ENCODE peak calls at places on chromosomes 3 and 15, in six cellular contexts. R is HCT116, J is H1, W is K562, D is A549, B is GM12878. S is an unnamed sample.

GRCh38 chr15:49844390-49844789 is 223.5 kb downstream of the DTWD1 start:
- DNase-seq in R (no peak), J (no peak), W (no peak), D (no peak), B (no peak), S (no peak)

GRCh38 chr15:48963524-48964113 is at the start of gene SHC4:
- DNase-seq in R (no peak), J (no peak), W (peak), D (peak), B (no peak), S (peak)

GRCh38 chr15:79282371-79283251 is at the start of gene ANKRD34C:
- DNase-seq in R (no peak), J (peak), W (no peak), D (no peak), B (no peak), S (no peak)

GRCh38 chr15:38398134-38398533 is 55.8 kb upstream of the FAM98B start:
- DNase-seq in R (peak), J (no peak), W (no peak), D (no peak), B (no peak), S (no peak)

GRCh38 chr3:162842817-162843216 is 1346.2 kb downstream of the OTOL1 start:
- DNase-seq in R (no peak), J (no peak), W (no peak), D (no peak), B (no peak), S (no peak)

GRCh38 chr15:63339836-63340235 is 41.8 kb downstream of the CA12 start:
- DNase-seq in R (no peak), J (no peak), W (no peak), D (no peak), B (no peak), S (no peak)

GRCh38 chr3:117408811-117409210 is 699.2 kb downstream of the TUSC7 start:
- DNase-seq in R (no peak), J (no peak), W (no peak), D (no peak), B (no peak), S (no peak)

GRCh38 chr3:5122741-5123706 is 932 bp downstream of the ARL8B start:
- DNase-seq in R (no peak), J (peak), W (no peak), D (peak), B (no peak), S (peak)

GRCh38 chr15:57146394-57147140 is 228.1 kb downstream of the TCF12 start:
- DNase-seq in R (peak), J (no peak), W (peak), D (peak), B (no peak), S (peak)

GRCh38 chr3:51935886-51936755 is 5.6 kb downstream of the RRP9 start:
- DNase-seq in R (no peak), J (no peak), W (no peak), D (no peak), B (no peak), S (no peak)

GRCh38 chr3:190258634-190259033 is 63.6 kb downstream of the CLDN1 start:
- DNase-seq in R (no peak), J (no peak), W (no peak), D (no peak), B (no peak), S (no peak)

GRCh38 chr3:46935168-46935858 is 41.2 kb downstream of the CCDC12 start:
- DNase-seq in R (peak), J (no peak), W (peak), D (peak), B (no peak), S (peak)

GRCh38 chr15:93034512-93034911 is 54.5 kb downstream of the RGMA start:
- DNase-seq in R (no peak), J (no peak), W (no peak), D (no peak), B (no peak), S (no peak)

GRCh38 chr3:29072626-29073025 is 208.2 kb upstream of the RBMS3 start:
- DNase-seq in R (no peak), J (no peak), W (no peak), D (no peak), B (no peak), S (no peak)

GRCh38 chr15:62297933-62298332 is 132.8 kb upstream of the C2CD4B start:
- DNase-seq in R (no peak), J (no peak), W (no peak), D (no peak), B (no peak), S (no peak)

GRCh38 chr3:152316318-152316717 is 47.6 kb downstream of the MBNL1 start:
- DNase-seq in R (no peak), J (no peak), W (no peak), D (no peak), B (no peak), S (no peak)

GRCh38 chr3:76841750-76842149 is 198.1 kb upstream of the ROBO2 start:
- DNase-seq in R (no peak), J (no peak), W (no peak), D (no peak), B (no peak), S (no peak)

GRCh38 chr3:195806916-195807231 is 4.9 kb downstream of the MUC4 start:
- DNase-seq in R (no peak), J (no peak), W (no peak), D (no peak), B (no peak), S (no peak)

GRCh38 chr15:74133703-74134386 is 3.5 kb downstream of the ISLR2 start:
- DNase-seq in R (no peak), J (peak), W (no peak), D (no peak), B (no peak), S (no peak)

GRCh38 chr3:177928156-177928555 is 608.1 kb upstream of the KCNMB2 start:
- DNase-seq in R (peak), J (no peak), W (no peak), D (peak), B (no peak), S (no peak)

GRCh38 chr3:72722930-72723726 is 125.1 kb downstream of the SHQ1 start:
- DNase-seq in R (no peak), J (peak), W (no peak), D (no peak), B (peak), S (no peak)

GRCh38 chr3:40299721-40300335 is 9.7 kb upstream of the EIF1B start:
- DNase-seq in R (no peak), J (no peak), W (no peak), D (no peak), B (no peak), S (peak)

GRCh38 chr3:54572197-54572895 is 355.5 kb downstream of the LRTM1 start:
- DNase-seq in R (no peak), J (no peak), W (no peak), D (no peak), B (no peak), S (no peak)

GRCh38 chr3:56856686-56857577 is 55.2 kb upstream of the ARHGEF3 start:
- DNase-seq in R (no peak), J (no peak), W (peak), D (no peak), B (no peak), S (no peak)

GRCh38 chr3:73411545-73411944 is 213.2 kb downstream of the PDZRN3 start:
- DNase-seq in R (no peak), J (no peak), W (no peak), D (no peak), B (no peak), S (no peak)

GRCh38 chr3:175187586-175187985 is 328.5 kb downstream of the NAALADL2 start:
- DNase-seq in R (no peak), J (no peak), W (no peak), D (no peak), B (no peak), S (no peak)

GRCh38 chr15:52101542-52102340 is 10.8 kb downstream of the BCL2L10 start:
- DNase-seq in R (no peak), J (no peak), W (no peak), D (no peak), B (peak), S (peak)

GRCh38 chr3:192303235-192303634 is 424.1 kb downstream of the FGF12 start:
- DNase-seq in R (no peak), J (no peak), W (no peak), D (no peak), B (no peak), S (no peak)

GRCh38 chr15:89329329-89330084 is 5.1 kb downstream of the POLG start:
- DNase-seq in R (no peak), J (no peak), W (no peak), D (no peak), B (no peak), S (no peak)

GRCh38 chr3:81829946-81830345 is 68.5 kb upstream of the GBE1 start:
- DNase-seq in R (no peak), J (no peak), W (no peak), D (no peak), B (no peak), S (no peak)

GRCh38 chr3:176275538-176275937 is 921.7 kb downstream of the TBL1XR1 start:
- DNase-seq in R (no peak), J (no peak), W (no peak), D (no peak), B (no peak), S (no peak)

GRCh38 chr15:87710406-87710805 is 546.1 kb downstream of the NTRK3 start:
- DNase-seq in R (no peak), J (no peak), W (no peak), D (no peak), B (no peak), S (no peak)

GRCh38 chr3:66370179-66370578 is 130.6 kb downstream of the LRIG1 start:
- DNase-seq in R (no peak), J (no peak), W (no peak), D (no peak), B (no peak), S (no peak)

GRCh38 chr15:48645558-48646330 is at the start of gene FBN1:
- DNase-seq in R (no peak), J (peak), W (no peak), D (peak), B (peak), S (peak)

GRCh38 chr15:79967331-79968182 is 3.4 kb downstream of the BCL2A1 start:
- DNase-seq in R (no peak), J (no peak), W (no peak), D (no peak), B (no peak), S (no peak)

GRCh38 chr15:69731581-69731980 is 279.0 kb downstream of the RPLP1 start:
- DNase-seq in R (no peak), J (no peak), W (no peak), D (no peak), B (no peak), S (no peak)

GRCh38 chr3:185914911-185915629 is 22.7 kb downstream of the TRA2B start:
- DNase-seq in R (no peak), J (no peak), W (no peak), D (no peak), B (no peak), S (no peak)

GRCh38 chr3:190734490-190734889 is 128.0 kb downstream of the GMNC start:
- DNase-seq in R (no peak), J (no peak), W (no peak), D (no peak), B (no peak), S (no peak)

GRCh38 chr3:116000315-116000714 is 377.0 kb downstream of the GAP43 start:
- DNase-seq in R (peak), J (no peak), W (peak), D (peak), B (peak), S (no peak)
- TF ChIP-seq MAX in R (peak), J (no peak), W (no peak), D (peak), B (no peak), S (no peak)

GRCh38 chr3:38834110-38834509 is 18.1 kb upstream of the SCN10A start:
- DNase-seq in R (peak), J (peak), W (peak), D (peak), B (no peak), S (peak)
- TF ChIP-seq MAX in R (no peak), J (peak), W (no peak), D (no peak), B (no peak), S (peak)

GRCh38 chr3:14925729-14926591 is 21.4 kb upstream of the NR2C2 start:
- DNase-seq in R (peak), J (peak), W (peak), D (peak), B (no peak), S (peak)
- TF ChIP-seq MAX in R (no peak), J (no peak), W (no peak), D (no peak), B (no peak), S (peak)

DNA sequence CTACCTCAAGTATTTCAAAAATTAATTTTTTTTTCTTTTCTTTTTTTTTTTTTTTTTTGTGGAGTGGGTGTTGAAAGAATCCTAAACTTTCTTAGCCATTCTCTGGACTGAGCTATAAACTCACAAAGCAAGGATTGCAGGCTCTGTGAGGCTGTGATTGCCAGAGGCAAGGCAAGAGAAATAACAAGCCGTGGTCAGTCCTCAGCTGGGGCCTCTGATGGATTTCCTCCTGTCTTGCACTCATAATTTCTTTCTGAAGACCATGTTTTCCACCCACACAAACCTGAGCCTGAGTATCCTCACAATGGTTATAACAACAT is 1.3 kb downstream of the CX3CR1 start:
- DNase-seq in R (no peak), J (no peak), W (no peak), D (no peak), B (no peak), S (no peak)
- TF ChIP-seq MAX in R (no peak), J (no peak), W (no peak), D (no peak), B (no peak), S (no peak)

DNA sequence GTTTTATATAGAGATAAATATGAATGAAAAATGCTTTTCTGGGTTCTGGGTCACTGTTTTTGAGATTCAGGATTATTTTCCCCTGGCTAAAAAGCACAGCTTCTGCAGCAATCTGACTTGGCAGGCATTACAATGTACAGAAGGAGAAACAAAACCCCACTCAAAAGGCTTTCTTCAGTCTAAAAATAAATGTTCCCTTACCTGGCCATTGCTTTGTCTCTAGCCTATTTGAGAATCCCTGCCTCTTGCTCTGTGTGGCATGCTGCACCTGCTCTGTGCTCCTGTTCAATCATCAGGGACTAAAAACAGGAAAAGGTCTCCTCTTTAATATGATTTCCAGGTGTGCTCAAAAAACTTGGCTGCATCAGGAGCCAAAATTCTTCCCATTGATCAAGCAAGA is 187.4 kb upstream of the STAC start:
- DNase-seq in R (no peak), J (no peak), W (no peak), D (no peak), B (no peak), S (no peak)
- TF ChIP-seq MAX in R (no peak), J (no peak), W (no peak), D (no peak), B (no peak), S (no peak)